ENCODE peak calls at places on chromosomes 7 and 10, in seven cellular contexts. Y, L, D, N, M, J and R are unnamed samples. For H3K4me1, the result is how much of the 10 kb centered on the place peaks cover.

GRCh38 chr7:75639071-75639892 is 99.5 kb downstream of the HIP1 start:
- DNase-seq in Y (peak), L (peak), D (peak), N (peak), M (peak), J (peak), R (peak)

GRCh38 chr10:5631936-5632335 is 34.5 kb downstream of the ASB13 start:
- DNase-seq in Y (no peak), L (no peak), D (peak), N (peak), M (no peak), J (peak), R (peak)

GRCh38 chr7:101547916-101548599 is 81.0 kb downstream of the MYL10 start:
- DNase-seq in Y (no peak), L (no peak), D (no peak), N (peak), M (no peak), J (peak), R (peak)

GRCh38 chr7:6271091-6271658 is 1.2 kb downstream of the CYTH3 start:
- DNase-seq in Y (peak), L (peak), D (peak), N (peak), M (peak), J (peak), R (peak)

GRCh38 chr10:37885850-37886249 is 28.4 kb upstream of the ZNF248 start:
- DNase-seq in Y (no peak), L (no peak), D (no peak), N (no peak), M (no peak), J (no peak), R (no peak)

GRCh38 chr10:68251146-68251545 is 19.2 kb upstream of the ATOH7 start:
- DNase-seq in Y (no peak), L (no peak), D (no peak), N (no peak), M (peak), J (no peak), R (no peak)

GRCh38 chr7:21777916-21778315 is 167.8 kb downstream of the CDCA7L start:
- DNase-seq in Y (no peak), L (no peak), D (no peak), N (no peak), M (no peak), J (no peak), R (no peak)

GRCh38 chr7:139897422-139898085 is 68.5 kb downstream of the TBXAS1 start:
- DNase-seq in Y (no peak), L (no peak), D (no peak), N (no peak), M (no peak), J (no peak), R (no peak)

GRCh38 chr7:115638853-115639252 is 391.7 kb downstream of the TFEC start:
- DNase-seq in Y (no peak), L (no peak), D (no peak), N (no peak), M (no peak), J (no peak), R (no peak)

GRCh38 chr10:113915540-113915939 is 61.1 kb downstream of the NHLRC2 start:
- DNase-seq in Y (no peak), L (no peak), D (no peak), N (no peak), M (no peak), J (no peak), R (no peak)

GRCh38 chr10:84179059-84179710 is 5.6 kb downstream of the GPR15LG start:
- DNase-seq in Y (no peak), L (no peak), D (no peak), N (no peak), M (no peak), J (no peak), R (no peak)

GRCh38 chr7:118328505-118329211 is 104.2 kb downstream of the ANKRD7 start:
- DNase-seq in Y (no peak), L (no peak), D (no peak), N (no peak), M (peak), J (no peak), R (no peak)

GRCh38 chr7:64630496-64630895 is 35.4 kb upstream of the ZNF107 start:
- DNase-seq in Y (no peak), L (peak), D (no peak), N (no peak), M (peak), J (no peak), R (no peak)

GRCh38 chr10:21843645-21844044 is 159.9 kb downstream of the DNAJC1 start:
- DNase-seq in Y (no peak), L (no peak), D (no peak), N (no peak), M (no peak), J (no peak), R (no peak)

GRCh38 chr10:5971315-5971832 is 6.0 kb downstream of the IL15RA start:
- DNase-seq in Y (no peak), L (peak), D (peak), N (no peak), M (no peak), J (no peak), R (peak)

GRCh38 chr7:601573-602340 is 82.1 kb upstream of the PDGFA start:
- DNase-seq in Y (peak), L (no peak), D (peak), N (peak), M (no peak), J (peak), R (peak)

GRCh38 chr7:135414850-135415439 is 95.0 kb downstream of the CNOT4 start:
- DNase-seq in Y (no peak), L (peak), D (peak), N (no peak), M (peak), J (no peak), R (no peak)

GRCh38 chr10:48358162-48358561 is 51.7 kb downstream of the MAPK8 start:
- DNase-seq in Y (no peak), L (no peak), D (no peak), N (no peak), M (no peak), J (no peak), R (no peak)

GRCh38 chr10:23818484-23818883 is 379.6 kb downstream of the OTUD1 start:
- DNase-seq in Y (no peak), L (no peak), D (no peak), N (no peak), M (peak), J (no peak), R (no peak)
- H3K4me1 ChIP-seq in Y (under half), L (under half), D (under half), N (under half), M (under half), J (under half), R (under half)

DNA sequence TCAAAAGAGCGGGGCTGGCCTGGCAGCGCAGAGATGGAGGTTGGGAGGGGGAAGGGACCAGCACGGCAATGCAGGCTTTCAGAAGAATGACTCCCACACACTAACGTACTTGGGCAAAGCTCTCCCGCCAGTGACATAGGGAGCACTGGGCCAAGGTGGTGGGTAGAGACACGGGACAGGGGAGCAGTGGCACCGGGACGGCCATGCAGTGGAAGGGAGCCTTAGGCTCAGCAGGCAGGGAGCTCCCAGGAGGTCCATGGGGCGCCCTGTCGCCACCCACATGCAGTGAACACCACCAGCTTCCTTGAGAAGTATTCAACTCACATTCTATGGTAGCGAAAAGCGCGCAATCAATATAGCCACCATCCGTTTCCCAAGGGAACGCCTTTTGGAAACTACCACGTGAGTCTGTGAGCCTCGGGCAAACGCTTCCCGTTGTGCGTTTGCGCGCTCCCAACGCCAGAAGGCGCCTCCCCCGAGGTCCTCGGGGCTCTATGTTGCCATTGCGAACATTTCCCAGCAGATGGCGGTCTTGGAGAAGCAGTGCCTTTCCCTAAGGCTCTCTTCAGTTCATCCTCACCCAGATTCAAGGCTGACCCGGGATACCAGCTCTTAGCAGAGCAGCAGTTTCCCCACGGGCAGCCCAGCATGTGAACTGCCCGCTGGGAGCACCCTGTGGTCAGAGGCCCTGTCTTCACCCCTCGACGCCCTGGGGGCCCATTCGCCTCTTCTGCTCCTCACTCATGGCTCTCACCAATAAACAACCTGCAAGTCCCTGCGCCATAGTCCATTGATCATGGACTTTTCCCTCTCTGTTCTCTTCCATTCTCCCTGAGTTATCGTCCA is 16.4 kb upstream of the OPALIN start:
- DNase-seq in Y (peak), L (peak), D (peak), N (peak), M (peak), J (peak), R (peak)
- TF ChIP-seq CTCF in Y (peak), L (peak), D (no peak), N (peak), M (peak), J (peak), R (peak)

GRCh38 chr10:14612873-14613569 is 161.7 kb downstream of the FAM107B start:
- DNase-seq in Y (no peak), L (no peak), D (no peak), N (no peak), M (no peak), J (no peak), R (no peak)
- H3K4me1 ChIP-seq in Y (under half), L (under half), D (under half), N (under half), M (under half), J (under half), R (under half)

DNA sequence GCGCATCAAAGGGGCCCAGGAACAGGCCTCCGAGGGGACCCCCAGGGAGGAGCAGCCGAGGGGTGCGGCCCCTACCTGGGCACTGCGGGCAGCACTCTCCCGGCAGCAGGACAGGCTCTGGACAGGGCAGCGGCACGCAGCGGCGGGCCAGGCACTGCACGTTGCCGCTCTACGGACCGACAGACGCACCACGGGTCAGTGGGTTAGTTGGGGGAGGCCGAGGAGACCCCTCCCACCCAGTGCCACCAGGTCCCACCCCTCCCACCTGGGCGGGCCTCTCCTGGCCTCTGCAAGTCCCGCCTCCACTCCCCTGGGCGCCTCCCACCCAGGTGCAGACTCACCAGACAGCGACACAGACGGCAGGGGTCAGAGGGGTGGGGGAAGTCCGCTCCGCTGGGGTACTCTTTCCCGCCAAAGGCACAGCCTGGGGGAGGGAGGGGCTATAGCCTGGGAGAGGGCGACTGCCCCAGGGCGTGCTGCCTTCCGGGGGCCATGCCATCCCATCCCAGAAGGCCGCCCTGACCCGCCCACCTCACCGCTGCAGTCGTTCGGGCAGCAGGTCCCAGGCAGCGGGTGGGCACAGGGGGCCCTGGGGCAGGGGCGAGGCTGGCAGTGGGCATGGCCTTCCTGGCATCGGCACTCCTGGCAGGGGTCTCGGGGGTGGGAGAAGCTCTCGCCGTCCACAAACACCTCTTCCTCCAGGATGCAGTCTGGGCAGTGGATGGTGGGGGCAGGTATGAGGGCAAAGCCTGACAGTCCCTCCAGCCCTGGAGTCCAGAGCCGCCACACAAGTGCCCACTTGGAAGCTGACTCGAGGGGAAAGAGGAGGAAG is 19.2 kb downstream of the KCP start:
- DNase-seq in Y (no peak), L (peak), D (no peak), N (no peak), M (peak), J (peak), R (peak)
- TF ChIP-seq CTCF in Y (no peak), L (no peak), D (no peak), N (no peak), M (no peak), J (no peak), R (no peak)

DNA sequence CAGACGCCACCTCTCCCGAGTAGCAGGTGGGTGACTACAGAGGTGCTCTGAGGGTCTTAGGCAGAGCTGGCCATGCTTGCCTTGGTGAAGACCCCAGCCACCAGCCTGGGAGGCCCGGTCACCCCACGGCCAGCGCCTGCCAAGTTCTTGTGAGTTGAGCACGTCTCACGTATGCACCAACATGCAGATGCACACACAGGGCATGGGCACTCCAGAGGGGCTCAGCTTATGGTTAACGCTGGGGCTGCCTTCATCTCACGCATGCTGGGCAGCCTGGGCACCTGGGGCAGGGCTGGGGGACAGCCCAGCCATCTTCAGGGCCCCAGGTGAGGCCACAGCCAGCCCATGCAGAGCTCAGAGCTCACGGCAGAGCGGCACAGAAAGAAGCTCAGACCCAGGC is 41.0 kb downstream of the PTPRN2 start:
- DNase-seq in Y (no peak), L (no peak), D (no peak), N (no peak), M (no peak), J (peak), R (no peak)
- H3K4me1 ChIP-seq in Y (under half), L (under half), D (under half), N (under half), M (under half), J (under half), R (under half)